ENCODE peak calls at places on chromosomes 13 and 19, in seven cellular contexts. One of them, this sample, is unnamed.

GRCh38 chr13:37418490-37418889 is 180.1 kb downstream of the POSTN start:
- DNase-seq in choroid plexus epithelial cell: peak; percentile 41
- DNase-seq in progenitor cell of endocrine pancreas: no peak
- DNase-seq in left lung: no peak
- DNase-seq in lower leg skin: no peak
- DNase-seq in lower lobe of right lung: no peak
- DNase-seq in tibial nerve: no peak
- DNase-seq in this sample: no peak

GRCh38 chr13:111568290-111568689 is 247.8 kb downstream of the TEX29 start:
- DNase-seq in progenitor cell of endocrine pancreas: no peak
- DNase-seq in lower lobe of right lung: no peak
- DNase-seq in tibial nerve: no peak
- DNase-seq in left lung: no peak
- DNase-seq in lower leg skin: no peak
- DNase-seq in choroid plexus epithelial cell: no peak
- DNase-seq in this sample: no peak

GRCh38 chr13:93224545-93224944 is 2.1 kb upstream of the GPC6 start:
- DNase-seq in choroid plexus epithelial cell: peak; percentile 38
- DNase-seq in tibial nerve: no peak
- DNase-seq in lower leg skin: no peak
- DNase-seq in progenitor cell of endocrine pancreas: no peak
- DNase-seq in left lung: no peak
- DNase-seq in lower lobe of right lung: no peak
- DNase-seq in this sample: no peak

GRCh38 chr13:113616281-113616906 is 31.8 kb downstream of the TFDP1 start:
- DNase-seq in lower lobe of right lung: no peak
- DNase-seq in left lung: peak; percentile 56
- DNase-seq in choroid plexus epithelial cell: peak; percentile 92
- DNase-seq in progenitor cell of endocrine pancreas: no peak
- DNase-seq in lower leg skin: no peak
- DNase-seq in tibial nerve: no peak
- DNase-seq in this sample: no peak

GRCh38 chr13:42553098-42554046 is 20.6 kb upstream of the TNFSF11 start:
- DNase-seq in lower lobe of right lung: no peak
- DNase-seq in progenitor cell of endocrine pancreas: no peak
- DNase-seq in choroid plexus epithelial cell: peak; percentile 94
- DNase-seq in lower leg skin: no peak
- DNase-seq in tibial nerve: no peak
- DNase-seq in left lung: no peak
- DNase-seq in this sample: no peak

GRCh38 chr13:19185086-19185864 is 3.7 kb upstream of the TUBA3C start:
- DNase-seq in progenitor cell of endocrine pancreas: no peak
- DNase-seq in tibial nerve: no peak
- DNase-seq in lower lobe of right lung: no peak
- DNase-seq in left lung: no peak
- DNase-seq in lower leg skin: peak; percentile 72
- DNase-seq in choroid plexus epithelial cell: no peak
- DNase-seq in this sample: no peak

GRCh38 chr19:17404015-17404414 is 1.4 kb downstream of the BST2 start:
- DNase-seq in choroid plexus epithelial cell: no peak
- DNase-seq in tibial nerve: no peak
- DNase-seq in progenitor cell of endocrine pancreas: no peak
- DNase-seq in left lung: no peak
- DNase-seq in lower lobe of right lung: no peak
- DNase-seq in lower leg skin: no peak
- DNase-seq in this sample: no peak

GRCh38 chr19:29878973-29879654 is 62.9 kb upstream of the URI1 start:
- DNase-seq in tibial nerve: no peak
- DNase-seq in progenitor cell of endocrine pancreas: no peak
- DNase-seq in lower leg skin: peak; percentile 88
- DNase-seq in lower lobe of right lung: no peak
- DNase-seq in left lung: no peak
- DNase-seq in choroid plexus epithelial cell: peak; percentile 20
- DNase-seq in this sample: no peak

GRCh38 chr19:57803594-57804325 is 11.0 kb downstream of the ZNF552 start:
- DNase-seq in lower lobe of right lung: no peak
- DNase-seq in tibial nerve: no peak
- DNase-seq in left lung: peak; percentile 47
- DNase-seq in lower leg skin: no peak
- DNase-seq in choroid plexus epithelial cell: peak; percentile 80
- DNase-seq in progenitor cell of endocrine pancreas: peak; percentile 34
- DNase-seq in this sample: no peak

GRCh38 chr19:14091086-14091884 is 734 bp upstream of the SAMD1 start:
- DNase-seq in choroid plexus epithelial cell: peak; percentile 59
- DNase-seq in left lung: peak; percentile 86
- DNase-seq in tibial nerve: peak; percentile 59
- DNase-seq in progenitor cell of endocrine pancreas: peak; percentile 62
- DNase-seq in lower leg skin: no peak
- DNase-seq in lower lobe of right lung: peak; percentile 60
- DNase-seq in this sample: peak; percentile 77

DNA sequence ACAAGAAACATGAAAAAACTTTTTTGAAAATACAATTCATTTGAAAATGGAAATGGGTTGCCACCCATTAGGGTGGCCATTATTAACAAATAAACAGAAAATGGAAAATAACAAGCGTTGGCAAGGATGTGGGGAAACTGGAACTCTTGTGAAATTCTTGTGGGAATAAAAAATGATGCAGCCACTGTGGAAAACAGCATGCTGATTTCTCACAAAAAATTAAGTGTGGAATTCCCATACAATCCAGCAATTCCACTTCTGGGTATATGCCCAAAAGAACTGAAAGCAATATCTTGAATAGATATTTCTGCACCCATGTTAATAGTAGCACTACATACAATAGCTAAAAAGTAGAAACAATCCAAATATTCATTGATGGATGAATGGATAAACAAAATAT is 165.2 kb downstream of the DCLK1 start:
- DNase-seq in progenitor cell of endocrine pancreas: no peak
- DNase-seq in choroid plexus epithelial cell: no peak
- DNase-seq in left lung: no peak
- DNase-seq in tibial nerve: no peak
- DNase-seq in lower leg skin: no peak
- DNase-seq in lower lobe of right lung: no peak
- DNase-seq in this sample: no peak
- TF ChIP-seq CTCF in progenitor cell of endocrine pancreas: no peak
- TF ChIP-seq CTCF in choroid plexus epithelial cell: no peak
- TF ChIP-seq CTCF in left lung: no peak
- TF ChIP-seq CTCF in tibial nerve: no peak
- TF ChIP-seq CTCF in lower leg skin: no peak
- TF ChIP-seq CTCF in lower lobe of right lung: no peak
- TF ChIP-seq CTCF in this sample: no peak

DNA sequence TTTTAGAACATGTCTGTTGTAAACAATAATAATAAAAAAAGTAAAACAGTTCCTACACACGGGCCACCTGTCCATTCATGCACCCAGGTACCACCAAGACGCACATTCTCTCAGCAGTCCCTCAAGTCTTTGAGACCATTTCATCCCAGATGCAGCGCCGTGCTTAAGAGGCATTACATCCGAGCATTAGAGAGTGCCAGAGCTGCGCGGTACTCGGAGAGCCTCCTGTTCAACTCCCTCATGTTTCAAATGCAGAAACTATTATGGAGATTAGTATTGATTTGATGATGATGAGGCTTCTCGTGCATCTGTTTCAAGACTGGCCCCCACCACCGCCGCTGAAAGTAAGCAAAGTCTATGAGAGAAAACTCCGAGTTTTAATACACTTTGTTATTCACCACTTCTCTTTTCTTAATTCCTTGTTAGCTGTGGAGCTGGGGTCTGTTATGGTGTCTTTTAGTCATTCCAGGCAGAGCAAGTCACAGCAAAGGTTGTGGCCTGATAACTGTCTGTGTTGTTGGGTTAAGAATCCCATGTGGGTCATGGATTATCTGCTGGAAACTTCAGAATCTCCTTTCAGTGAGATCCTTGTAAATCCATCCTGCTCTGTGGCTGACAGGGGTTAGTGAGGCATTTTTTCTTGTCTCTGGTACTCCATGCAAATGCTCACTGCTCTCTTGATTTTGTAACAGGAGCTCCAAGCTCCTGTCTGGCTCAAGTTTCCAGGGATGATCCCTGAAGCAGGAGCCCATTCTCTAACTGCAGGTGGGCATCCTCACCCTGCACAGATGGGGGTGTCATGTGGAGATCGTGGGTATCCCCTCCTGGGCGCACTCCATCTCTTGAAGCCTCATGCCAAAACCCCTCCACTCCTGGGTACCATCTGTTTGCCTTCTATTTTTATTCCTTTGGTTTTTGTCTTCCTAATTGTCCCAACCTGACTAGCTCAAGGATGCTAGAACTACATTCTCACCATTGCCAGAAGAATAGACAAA is 74.9 kb upstream of the MTIF3 start:
- DNase-seq in tibial nerve: no peak
- DNase-seq in lower leg skin: no peak
- DNase-seq in progenitor cell of endocrine pancreas: no peak
- DNase-seq in lower lobe of right lung: no peak
- DNase-seq in left lung: no peak
- DNase-seq in choroid plexus epithelial cell: no peak
- DNase-seq in this sample: no peak
- TF ChIP-seq CTCF in tibial nerve: no peak
- TF ChIP-seq CTCF in lower leg skin: no peak
- TF ChIP-seq CTCF in progenitor cell of endocrine pancreas: no peak
- TF ChIP-seq CTCF in lower lobe of right lung: no peak
- TF ChIP-seq CTCF in left lung: no peak
- TF ChIP-seq CTCF in choroid plexus epithelial cell: no peak
- TF ChIP-seq CTCF in this sample: no peak

GRCh38 chr19:31054430-31054829 is 294.8 kb downstream of the TSHZ3 start:
- DNase-seq in lower lobe of right lung: no peak
- DNase-seq in left lung: peak; percentile 35
- DNase-seq in tibial nerve: no peak
- DNase-seq in choroid plexus epithelial cell: peak; percentile 92
- DNase-seq in lower leg skin: no peak
- DNase-seq in progenitor cell of endocrine pancreas: peak; percentile 23
- DNase-seq in this sample: no peak
- TF ChIP-seq CTCF in lower lobe of right lung: peak; percentile 27
- TF ChIP-seq CTCF in left lung: no peak
- TF ChIP-seq CTCF in tibial nerve: no peak
- TF ChIP-seq CTCF in choroid plexus epithelial cell: peak; percentile 96
- TF ChIP-seq CTCF in lower leg skin: no peak
- TF ChIP-seq CTCF in progenitor cell of endocrine pancreas: peak; percentile 61
- TF ChIP-seq CTCF in this sample: no peak

GRCh38 chr19:39415111-39416046 is 2.9 kb downstream of the PLEKHG2 start:
- DNase-seq in lower lobe of right lung: no peak
- DNase-seq in progenitor cell of endocrine pancreas: no peak
- DNase-seq in lower leg skin: no peak
- DNase-seq in left lung: no peak
- DNase-seq in choroid plexus epithelial cell: no peak
- DNase-seq in tibial nerve: no peak
- DNase-seq in this sample: no peak
- TF ChIP-seq CTCF in lower lobe of right lung: no peak
- TF ChIP-seq CTCF in progenitor cell of endocrine pancreas: no peak
- TF ChIP-seq CTCF in lower leg skin: no peak
- TF ChIP-seq CTCF in left lung: no peak
- TF ChIP-seq CTCF in choroid plexus epithelial cell: peak; percentile 19
- TF ChIP-seq CTCF in tibial nerve: no peak
- TF ChIP-seq CTCF in this sample: no peak

GRCh38 chr19:40444181-40445005 is at the start of gene SERTAD3:
- DNase-seq in lower lobe of right lung: peak; percentile 99
- DNase-seq in left lung: peak; percentile 96
- DNase-seq in lower leg skin: peak; percentile 99
- DNase-seq in choroid plexus epithelial cell: peak; percentile 96
- DNase-seq in tibial nerve: peak; percentile 98
- DNase-seq in progenitor cell of endocrine pancreas: peak; percentile 97
- DNase-seq in this sample: peak; percentile 98
- TF ChIP-seq CTCF in lower lobe of right lung: peak; percentile 16
- TF ChIP-seq CTCF in left lung: peak; percentile 29
- TF ChIP-seq CTCF in lower leg skin: no peak
- TF ChIP-seq CTCF in choroid plexus epithelial cell: peak; percentile 47
- TF ChIP-seq CTCF in tibial nerve: no peak
- TF ChIP-seq CTCF in progenitor cell of endocrine pancreas: no peak
- TF ChIP-seq CTCF in this sample: peak; percentile 21